ENCODE peak calls at places on chromosomes 2 and 18, in eight cellular contexts. M is esophagus squamous epithelium, N is ascending aorta, P is body of pancreas, U is mucosa of descending colon, Y is tibial nerve, Q is A549, H is sigmoid colon. J is an unnamed sample.
A peak's percentile ranks its signal among the peaks of the same experiment; 100 is the strongest.

GRCh38 chr2:161416633-161417427 is 733 bp downstream of the TBR1 start:
- DNase-seq in Y (no peak), M (no peak), H (no peak), P (no peak), U (no peak), Q (no peak), N (no peak), J (no peak)

GRCh38 chr2:147320148-147320547 is 524.7 kb upstream of the ACVR2A start:
- DNase-seq in H (no peak), M (no peak), P (no peak), Y (no peak), N (no peak), Q (no peak), U (no peak), J (no peak)

GRCh38 chr18:48036641-48037421 is 106.4 kb upstream of the SMAD2 start:
- DNase-seq in N (peak; percentile 54), U (no peak), H (peak; percentile 40), M (no peak), Q (no peak), Y (no peak), P (peak; percentile 48), J (no peak)

GRCh38 chr18:29693334-29693733 is 1349.2 kb downstream of the DSC3 start:
- DNase-seq in U (no peak), M (no peak), N (no peak), H (no peak), Q (no peak), P (no peak), Y (no peak), J (no peak)

GRCh38 chr2:122734756-122735155 is 979.3 kb downstream of the TSN start:
- DNase-seq in H (no peak), Q (no peak), P (no peak), Y (no peak), M (no peak), N (no peak), U (no peak), J (no peak)

GRCh38 chr18:79582978-79583377 is 96.6 kb upstream of the CTDP1 start:
- DNase-seq in H (peak; percentile 25), U (peak; percentile 3), M (no peak), Q (no peak), N (no peak), Y (no peak), P (peak; percentile 2), J (peak; percentile 17)

GRCh38 chr2:13650586-13651180 is 933.9 kb downstream of the TRIB2 start:
- DNase-seq in Y (no peak), M (no peak), Q (no peak), U (no peak), P (no peak), N (no peak), H (no peak), J (no peak)

GRCh38 chr18:36412778-36413177 is 115.3 kb downstream of the FHOD3 start:
- DNase-seq in M (no peak), Y (no peak), N (no peak), Q (peak; percentile 4), H (no peak), P (no peak), U (no peak), J (no peak)

GRCh38 chr2:147808520-147808919 is 36.3 kb upstream of the ACVR2A start:
- DNase-seq in Q (no peak), H (no peak), Y (no peak), N (no peak), U (no peak), P (no peak), M (no peak), J (no peak)

GRCh38 chr2:73035899-73036778 is 35.4 kb downstream of the SFXN5 start:
- DNase-seq in Q (no peak), U (no peak), N (no peak), H (no peak), Y (no peak), M (no peak), P (no peak), J (no peak)

GRCh38 chr18:76450912-76451421 is 44.1 kb downstream of the ZNF516 start:
- DNase-seq in Y (peak; percentile 52), M (no peak), H (peak; percentile 79), Q (no peak), U (no peak), N (peak; percentile 68), P (no peak), J (peak; percentile 21)

GRCh38 chr2:235642446-235643107 is 148.7 kb downstream of the AGAP1 start:
- DNase-seq in Y (peak; percentile 54), Q (no peak), M (no peak), H (no peak), U (no peak), N (no peak), P (no peak), J (no peak)

GRCh38 chr2:96928277-96928781 is 58.1 kb downstream of the FAM178B start:
- DNase-seq in M (no peak), N (no peak), U (peak; percentile 39), P (no peak), Q (no peak), H (peak; percentile 87), Y (no peak), J (peak; percentile 63)

GRCh38 chr2:230447036-230447435 is 31.0 kb downstream of the SP100 start:
- DNase-seq in N (no peak), U (no peak), Q (no peak), P (no peak), Y (no peak), H (no peak), M (no peak), J (no peak)

GRCh38 chr2:47070920-47071824 is 83.9 kb downstream of the STPG4 start:
- DNase-seq in N (peak; percentile 92), Y (peak; percentile 84), Q (no peak), U (peak; percentile 78), M (no peak), H (peak; percentile 94), P (peak; percentile 72), J (peak; percentile 58)

GRCh38 chr2:230903251-230904150 is 21.5 kb downstream of the GPR55 start:
- DNase-seq in N (peak; percentile 22), H (peak; percentile 38), U (peak; percentile 34), Q (no peak), P (no peak), M (no peak), Y (no peak), J (no peak)

GRCh38 chr2:171318463-171318934 is 115.3 kb downstream of the METTL8 start:
- DNase-seq in Y (no peak), Q (no peak), U (no peak), N (no peak), P (no peak), M (no peak), H (peak; percentile 67), J (no peak)

GRCh38 chr2:230439590-230439989 is 23.6 kb downstream of the SP100 start:
- DNase-seq in U (no peak), P (no peak), Y (no peak), Q (no peak), H (no peak), N (no peak), M (no peak), J (no peak)

DNA sequence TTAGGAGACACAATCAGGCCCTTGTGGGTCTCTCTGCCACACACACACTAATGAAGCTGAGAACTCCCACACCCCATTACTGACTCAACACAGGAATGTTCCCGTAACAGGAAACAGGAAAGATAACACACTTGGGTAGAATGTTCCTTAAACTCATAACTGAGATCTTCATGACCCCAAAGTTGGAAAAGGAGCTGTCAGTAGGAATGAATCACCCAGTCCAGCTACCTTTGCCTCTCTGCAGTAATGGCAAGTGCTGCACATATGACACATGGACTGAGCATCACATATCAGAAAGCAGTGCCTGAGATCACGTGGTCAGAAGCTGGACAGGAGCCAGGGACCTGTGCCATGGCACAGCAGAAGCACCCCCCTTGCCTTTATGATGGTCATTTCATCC is 65.2 kb upstream of the ACAA2 start:
- DNase-seq in P (no peak), M (no peak), Y (no peak), H (no peak), U (no peak), N (peak; percentile 46), Q (no peak), J (no peak)
- H3K9me3 ChIP-seq in P (no peaks in the 10 kb centered on the region), M (no peaks in the 10 kb centered on the region), Y (no peaks in the 10 kb centered on the region), H (no peaks in the 10 kb centered on the region), U (no peaks in the 10 kb centered on the region), N (no peaks in the 10 kb centered on the region), Q (no peaks in the 10 kb centered on the region), J (no peaks in the 10 kb centered on the region)

DNA sequence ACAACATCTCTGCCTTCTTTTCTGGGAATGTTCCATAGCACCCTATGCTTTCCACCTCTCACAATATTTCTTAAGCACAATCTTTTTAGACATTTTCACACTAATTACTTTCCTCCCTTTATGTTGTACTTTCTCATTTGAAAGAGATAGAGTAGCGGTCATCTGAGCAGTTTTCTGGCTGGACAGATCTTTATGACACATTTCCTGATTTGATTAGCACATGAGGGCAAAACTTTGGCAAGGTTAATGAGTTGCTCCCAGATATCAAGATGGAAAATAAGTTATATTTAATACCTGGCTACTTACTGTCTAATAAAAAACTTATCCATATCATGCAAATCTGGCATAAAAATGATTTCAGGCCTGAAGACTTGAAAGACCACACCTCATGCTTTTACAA is 723.9 kb downstream of the SOCS6 start:
- DNase-seq in M (no peak), Q (no peak), Y (no peak), N (no peak), U (no peak), H (no peak), P (no peak), J (no peak)
- H3K9me3 ChIP-seq in M (peaks cover 5% of the 10 kb centered on the region), Q (no peaks in the 10 kb centered on the region), Y (no peaks in the 10 kb centered on the region), N (no peaks in the 10 kb centered on the region), U (no peaks in the 10 kb centered on the region), H (no peaks in the 10 kb centered on the region), P (no peaks in the 10 kb centered on the region), J (no peaks in the 10 kb centered on the region)

GRCh38 chr2:128039535-128039934 is 11.7 kb upstream of the SAP130 start:
- DNase-seq in U (no peak), P (no peak), Y (no peak), M (no peak), N (no peak), H (no peak), Q (no peak), J (no peak)
- H3K9me3 ChIP-seq in U (peaks cover 42% of the 10 kb centered on the region), P (no peaks in the 10 kb centered on the region), Y (no peaks in the 10 kb centered on the region), M (peaks cover 54% of the 10 kb centered on the region), N (peaks cover 32% of the 10 kb centered on the region), H (peaks cover 3% of the 10 kb centered on the region), Q (peaks cover 70% of the 10 kb centered on the region), J (peaks cover 20% of the 10 kb centered on the region)

GRCh38 chr2:213475433-213475832 is 191.2 kb downstream of the SPAG16 start:
- DNase-seq in P (no peak), U (no peak), Q (no peak), H (no peak), M (no peak), Y (no peak), N (no peak), J (no peak)

GRCh38 chr2:213476641-213477040 is 192.4 kb downstream of the SPAG16 start:
- DNase-seq in M (no peak), U (no peak), P (no peak), Q (no peak), N (no peak), H (no peak), Y (no peak), J (no peak)
- H3K9me3 ChIP-seq in M (peaks cover 38% of the 10 kb centered on the region), U (peaks cover 36% of the 10 kb centered on the region), P (no peaks in the 10 kb centered on the region), Q (no peaks in the 10 kb centered on the region), N (peaks cover 13% of the 10 kb centered on the region), H (no peaks in the 10 kb centered on the region), Y (no peaks in the 10 kb centered on the region), J (peaks cover 43% of the 10 kb centered on the region)

GRCh38 chr18:9292047-9292446 is 42.5 kb upstream of the TWSG1 start:
- DNase-seq in H (no peak), N (no peak), U (no peak), P (no peak), M (no peak), Y (no peak), Q (no peak), J (no peak)
- H3K9me3 ChIP-seq in H (no peaks in the 10 kb centered on the region), N (peaks cover 19% of the 10 kb centered on the region), U (peaks cover 17% of the 10 kb centered on the region), P (no peaks in the 10 kb centered on the region), M (peaks cover 27% of the 10 kb centered on the region), Y (no peaks in the 10 kb centered on the region), Q (peaks cover 6% of the 10 kb centered on the region), J (peaks cover 16% of the 10 kb centered on the region)

J was measured in breast epithelium.